ENCODE peak calls at places on chromosomes 3 and 15, in nine cellular contexts. J is GM12865, P is HepG2, S is neural crest cell, U is ovary, R is cardiac fibroblast, E is AG04450, A is stomach, X is heart left ventricle. Y is an unnamed sample.

GRCh38 chr3:177446160-177446559 is 248.9 kb upstream of the TBL1XR1 start:
- DNase-seq in J (no peak), P (no peak), S (no peak), U (no peak), R (no peak), E (no peak), A (no peak), X (no peak), Y (no peak)

GRCh38 chr15:72785452-72786243 is 2.1 kb upstream of the ADPGK start:
- DNase-seq in J (peak; percentile 56), P (no peak), S (no peak), U (peak; percentile 22), R (peak; percentile 32), E (peak; percentile 15), A (no peak), X (no peak), Y (no peak)

GRCh38 chr15:53978248-53978906 is at the start of gene UNC13C:
- DNase-seq in J (peak; percentile 9), P (peak; percentile 1), S (peak; percentile 36), U (peak; percentile 15), R (no peak), E (no peak), A (peak; percentile 28), X (no peak), Y (peak; percentile 40)

GRCh38 chr3:153503873-153504272 is 341.8 kb downstream of the RAP2B start:
- DNase-seq in J (no peak), P (no peak), S (no peak), U (no peak), R (no peak), E (no peak), A (no peak), X (no peak), Y (no peak)

GRCh38 chr3:55690161-55690560 is 203.1 kb upstream of the WNT5A start:
- DNase-seq in J (no peak), P (no peak), S (no peak), U (peak; percentile 27), R (no peak), E (no peak), A (no peak), X (no peak), Y (no peak)

GRCh38 chr3:141392416-141392815 is 24.1 kb downstream of the ZBTB38 start:
- DNase-seq in J (no peak), P (no peak), S (no peak), U (no peak), R (no peak), E (no peak), A (no peak), X (no peak), Y (no peak)

GRCh38 chr3:13161021-13161759 is 88.0 kb upstream of the IQSEC1 start:
- DNase-seq in J (no peak), P (no peak), S (no peak), U (no peak), R (no peak), E (no peak), A (no peak), X (no peak), Y (no peak)

GRCh38 chr3:170038434-170039110 is 777 bp downstream of the GPR160 start:
- DNase-seq in J (peak; percentile 59), P (no peak), S (no peak), U (no peak), R (no peak), E (no peak), A (peak; percentile 68), X (no peak), Y (peak; percentile 22)

GRCh38 chr15:88814393-88814792 is 11.2 kb downstream of the ACAN start:
- DNase-seq in J (no peak), P (no peak), S (no peak), U (no peak), R (no peak), E (no peak), A (no peak), X (no peak), Y (no peak)
- TF ChIP-seq CTCF in J (no peak), P (peak; percentile 8), S (no peak), U (no peak), R (no peak), E (no peak), A (no peak), X (no peak), Y (no peak)

GRCh38 chr3:188687389-188687788 is 484.4 kb upstream of the TPRG1 start:
- DNase-seq in J (no peak), P (no peak), S (no peak), U (peak; percentile 22), R (peak; percentile 44), E (no peak), A (no peak), X (no peak), Y (peak; percentile 10)
- TF ChIP-seq CTCF in J (no peak), P (no peak), S (no peak), U (no peak), R (peak; percentile 50), E (peak; percentile 44), A (no peak), X (no peak), Y (no peak)

GRCh38 chr15:45572627-45573026 is 14.6 kb upstream of the BLOC1S6 start:
- DNase-seq in J (no peak), P (no peak), S (no peak), U (no peak), R (no peak), E (no peak), A (no peak), X (no peak), Y (no peak)

GRCh38 chr15:45573961-45574629 is 13.1 kb upstream of the BLOC1S6 start:
- DNase-seq in J (peak; percentile 53), P (peak; percentile 61), S (peak; percentile 69), U (no peak), R (peak; percentile 8), E (no peak), A (no peak), X (no peak), Y (peak; percentile 34)
- TF ChIP-seq CTCF in J (peak; percentile 43), P (peak; percentile 74), S (peak; percentile 68), U (no peak), R (peak; percentile 55), E (peak; percentile 32), A (no peak), X (peak; percentile 17), Y (peak; percentile 28)

DNA sequence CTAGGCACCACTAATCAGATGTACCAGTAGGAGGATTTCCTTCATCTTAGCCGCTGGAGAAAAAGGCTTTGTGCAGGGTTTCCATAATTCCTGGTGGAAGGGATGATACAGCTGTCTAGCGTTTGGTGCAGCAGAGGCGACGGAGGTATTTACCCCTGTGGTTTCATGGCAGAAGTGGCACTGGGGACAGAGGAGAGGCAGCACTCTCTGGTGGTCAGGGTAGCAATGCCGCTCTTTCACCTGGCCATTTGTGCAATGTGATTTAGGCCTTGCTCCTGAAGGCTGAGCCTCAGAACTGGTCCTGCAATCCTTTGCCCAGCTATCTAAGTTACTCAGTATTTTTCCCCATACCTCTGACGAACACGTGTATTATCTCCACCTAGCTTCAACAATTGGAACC is 47.1 kb upstream of the BNIP2 start:
- DNase-seq in J (no peak), P (no peak), S (no peak), U (no peak), R (no peak), E (no peak), A (no peak), X (no peak), Y (no peak)
- TF ChIP-seq CTCF in J (no peak), P (no peak), S (no peak), U (no peak), R (no peak), E (peak; percentile 29), A (no peak), X (no peak), Y (no peak)

GRCh38 chr3:194481103-194481502 is 5.7 kb downstream of the ATP13A3 start:
- DNase-seq in J (no peak), P (no peak), S (no peak), U (no peak), R (peak; percentile 71), E (no peak), A (no peak), X (no peak), Y (no peak)
- TF ChIP-seq CTCF in J (no peak), P (no peak), S (no peak), U (no peak), R (no peak), E (no peak), A (no peak), X (no peak), Y (no peak)

Y was measured in endothelial cell.